ENCODE peak calls at places on chromosomes 5 and 9, in nine cellular contexts. I is AG04450, V is ovary, K is cardiac muscle cell, D is B cell, Z is dorsolateral prefrontal cortex, X is neural crest cell, Q is BJ, J is GM13977. Y is an unnamed sample.

GRCh38 chr5:111747336-111747735 is 9.7 kb downstream of the NREP start:
- DNase-seq in Z (no peak), Q (no peak), K (no peak), X (no peak), J (no peak), I (no peak), D (no peak), V (no peak), Y (no peak)

GRCh38 chr5:120552638-120553037 is 88.5 kb downstream of the PRR16 start:
- DNase-seq in J (no peak), X (no peak), D (no peak), Z (no peak), Q (no peak), K (no peak), I (no peak), V (no peak), Y (no peak)

GRCh38 chr5:31987985-31988710 is 186.0 kb downstream of the GOLPH3 start:
- DNase-seq in V (no peak), I (peak), D (no peak), X (no peak), Z (no peak), Q (peak), K (no peak), J (no peak), Y (no peak)

GRCh38 chr5:74013222-74013621 is 387.2 kb downstream of the ARHGEF28 start:
- DNase-seq in K (no peak), D (no peak), J (no peak), Z (no peak), V (no peak), X (no peak), Q (no peak), I (no peak), Y (no peak)

GRCh38 chr5:35855221-35855620 is 1.5 kb upstream of the IL7R start:
- DNase-seq in J (no peak), K (no peak), Z (no peak), I (no peak), V (no peak), Q (no peak), D (no peak), X (no peak), Y (no peak)

GRCh38 chr5:153813871-153814270 is 224.8 kb downstream of the FAM114A2 start:
- DNase-seq in V (no peak), D (no peak), Z (no peak), I (no peak), K (no peak), X (no peak), J (no peak), Q (no peak), Y (no peak)

GRCh38 chr5:179368016-179368805 is 22.9 kb upstream of the ADAMTS2 start:
- DNase-seq in D (peak), V (no peak), K (no peak), Z (no peak), Q (no peak), I (no peak), X (no peak), J (no peak), Y (no peak)

GRCh38 chr5:181271081-181271480 is 10.1 kb upstream of the TRIM52 start:
- DNase-seq in J (no peak), I (no peak), Q (no peak), K (no peak), Z (no peak), D (no peak), V (no peak), X (no peak), Y (no peak)

GRCh38 chr9:83979812-83980394 is at the start of gene HNRNPK:
- DNase-seq in Q (peak), V (peak), X (peak), K (peak), J (peak), Z (peak), I (peak), D (peak), Y (peak)

GRCh38 chr9:130932220-130933069 is 6.6 kb downstream of the FIBCD1 start:
- DNase-seq in D (no peak), K (peak), V (peak), Z (no peak), X (no peak), I (no peak), Q (no peak), J (no peak), Y (peak)
- TF ChIP-seq CTCF in D (no peak), K (peak), V (no peak), Z (no peak), X (peak), I (peak), Q (peak), J (no peak), Y (no peak)

GRCh38 chr9:120712539-120713031 is 1.7 kb downstream of the MEGF9 start:
- DNase-seq in X (no peak), V (no peak), Z (no peak), J (no peak), I (no peak), D (no peak), K (no peak), Q (no peak), Y (no peak)

GRCh38 chr9:120714088-120714845 is at the start of gene MEGF9:
- DNase-seq in Q (peak), K (peak), J (peak), V (peak), D (peak), X (peak), Z (peak), I (peak), Y (peak)

GRCh38 chr9:120714846-120715231 is 569 bp upstream of the MEGF9 start:
- DNase-seq in X (peak), K (no peak), I (no peak), J (no peak), Q (no peak), Z (no peak), D (no peak), V (no peak), Y (peak)

GRCh38 chr9:120711841-120712538 is 2.3 kb downstream of the MEGF9 start:
- DNase-seq in K (no peak), J (no peak), D (no peak), Q (no peak), V (no peak), X (no peak), Z (no peak), I (no peak), Y (no peak)

DNA sequence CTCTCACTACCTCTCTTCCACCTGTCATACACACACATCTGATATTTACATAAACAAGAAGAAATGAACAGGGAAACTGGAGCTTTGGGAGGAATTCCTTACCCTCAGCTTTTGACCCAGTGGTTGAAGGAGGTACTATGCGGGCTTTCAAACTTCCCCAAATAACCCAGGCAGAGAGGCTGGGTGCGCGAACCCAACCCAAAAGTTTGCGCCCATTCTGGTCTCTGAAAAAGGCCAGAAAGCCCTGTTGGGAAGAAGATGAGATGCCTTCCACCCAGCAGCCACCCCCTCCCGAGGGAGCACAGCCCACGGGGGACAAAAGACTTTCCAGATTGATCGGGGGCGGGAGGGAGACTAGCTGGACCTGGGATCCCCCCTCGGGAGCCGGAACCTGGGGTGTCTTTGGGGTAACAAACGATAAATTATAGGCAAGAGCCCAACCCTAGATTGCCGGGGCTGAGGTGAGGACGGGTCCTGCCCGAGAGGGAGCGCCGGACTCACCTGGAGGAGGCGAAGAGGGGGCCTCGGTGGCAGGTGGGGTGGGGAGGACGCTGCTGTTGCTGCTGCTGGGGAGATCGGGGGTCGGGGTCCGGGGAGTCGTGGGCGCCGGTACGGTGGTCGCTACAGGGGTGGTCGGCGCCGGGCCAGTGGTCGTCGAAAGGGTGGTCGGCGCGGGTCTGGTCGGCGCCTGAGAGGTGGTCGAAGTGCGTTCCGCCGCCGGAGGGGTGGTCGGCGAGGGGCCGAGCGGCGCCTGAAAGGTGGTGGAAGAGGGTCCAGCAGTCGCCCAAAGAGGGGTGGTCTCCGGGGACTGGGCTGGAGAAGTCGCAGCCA is 798 bp downstream of the MEGF9 start:
- DNase-seq in V (peak), Z (peak), D (peak), J (peak), K (no peak), Q (no peak), X (peak), I (no peak), Y (no peak)
- TF ChIP-seq CTCF in V (no peak), Z (peak), D (no peak), J (no peak), K (no peak), Q (peak), X (peak), I (no peak), Y (no peak)

DNA sequence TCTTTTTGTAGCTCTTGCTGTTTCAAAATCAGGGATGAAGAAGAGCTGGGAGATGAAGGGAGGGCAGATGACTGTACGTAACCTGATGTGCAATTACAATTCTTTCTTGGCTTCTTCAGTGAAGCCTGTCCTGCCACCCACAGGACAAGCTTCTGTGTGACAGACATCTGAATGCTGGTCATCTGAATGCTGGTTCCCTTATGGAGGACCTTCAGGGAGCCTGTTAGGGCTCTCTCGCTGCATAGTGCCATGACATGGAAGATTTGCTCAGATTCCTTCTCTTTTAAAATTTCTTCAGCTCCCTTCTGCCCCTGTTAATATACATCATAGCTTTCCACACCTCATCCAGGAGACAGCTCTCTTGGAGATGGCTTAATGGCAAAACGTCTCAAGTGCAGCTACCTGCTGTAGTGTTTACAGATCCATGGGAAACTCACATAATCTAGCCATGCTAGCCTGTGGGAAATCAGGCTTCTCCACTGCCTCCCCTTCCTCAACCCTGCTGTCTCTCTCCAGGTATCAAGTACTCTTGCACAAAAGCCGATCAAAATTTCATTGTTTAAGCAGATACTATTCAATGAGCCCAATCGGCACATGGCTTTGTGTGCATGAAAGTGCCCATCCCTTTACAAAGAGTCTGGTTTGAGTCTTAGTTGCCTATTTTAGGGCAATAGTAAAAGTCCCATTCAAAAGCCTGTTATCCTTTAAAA is 134.6 kb downstream of the RAB3C start:
- DNase-seq in Z (no peak), X (no peak), V (no peak), Q (no peak), D (no peak), K (no peak), I (no peak), J (no peak), Y (no peak)
- TF ChIP-seq CTCF in Z (no peak), X (no peak), V (no peak), Q (no peak), D (no peak), K (no peak), I (no peak), J (peak), Y (no peak)

GRCh38 chr5:109688999-109689739 is 558 bp upstream of the MAN2A1 start:
- DNase-seq in V (peak), I (peak), D (peak), J (peak), Q (peak), K (peak), X (no peak), Z (peak), Y (peak)
- TF ChIP-seq CTCF in V (no peak), I (no peak), D (no peak), J (no peak), Q (no peak), K (peak), X (no peak), Z (peak), Y (no peak)

GRCh38 chr5:28391277-28391676 is 1352.9 kb upstream of the CDH9 start:
- DNase-seq in K (no peak), X (no peak), Q (no peak), D (no peak), V (no peak), J (no peak), Z (no peak), I (no peak), Y (no peak)

GRCh38 chr5:28388428-28388827 is 1350.0 kb upstream of the CDH9 start:
- DNase-seq in V (no peak), J (no peak), Q (no peak), I (no peak), D (no peak), K (no peak), X (no peak), Z (no peak), Y (no peak)

GRCh38 chr5:28390341-28390740 is 1352.0 kb upstream of the CDH9 start:
- DNase-seq in Q (no peak), X (no peak), V (no peak), D (no peak), Z (no peak), I (no peak), K (no peak), J (no peak), Y (no peak)
- TF ChIP-seq CTCF in Q (no peak), X (no peak), V (no peak), D (no peak), Z (no peak), I (no peak), K (no peak), J (no peak), Y (no peak)

GRCh38 chr9:128625391-128626145 is 31.1 kb downstream of the DYNC2I2 start:
- DNase-seq in K (no peak), Z (no peak), Q (no peak), D (no peak), J (no peak), X (no peak), V (peak), I (no peak), Y (no peak)
- TF ChIP-seq CTCF in K (no peak), Z (no peak), Q (no peak), D (no peak), J (no peak), X (no peak), V (no peak), I (no peak), Y (no peak)

GRCh38 chr9:134210511-134210907 is 46.1 kb upstream of the RNU6ATAC start:
- DNase-seq in Q (no peak), K (no peak), D (no peak), I (no peak), J (no peak), V (no peak), X (no peak), Z (no peak), Y (no peak)
- TF ChIP-seq CTCF in Q (no peak), K (no peak), D (no peak), I (no peak), J (no peak), V (no peak), X (no peak), Z (no peak), Y (no peak)

GRCh38 chr5:135989686-135990085 is 34.9 kb upstream of the LECT2 start:
- DNase-seq in D (no peak), V (no peak), J (no peak), X (no peak), K (no peak), I (no peak), Q (no peak), Z (no peak), Y (no peak)
- TF ChIP-seq CTCF in D (no peak), V (no peak), J (no peak), X (no peak), K (no peak), I (no peak), Q (no peak), Z (no peak), Y (no peak)

DNA sequence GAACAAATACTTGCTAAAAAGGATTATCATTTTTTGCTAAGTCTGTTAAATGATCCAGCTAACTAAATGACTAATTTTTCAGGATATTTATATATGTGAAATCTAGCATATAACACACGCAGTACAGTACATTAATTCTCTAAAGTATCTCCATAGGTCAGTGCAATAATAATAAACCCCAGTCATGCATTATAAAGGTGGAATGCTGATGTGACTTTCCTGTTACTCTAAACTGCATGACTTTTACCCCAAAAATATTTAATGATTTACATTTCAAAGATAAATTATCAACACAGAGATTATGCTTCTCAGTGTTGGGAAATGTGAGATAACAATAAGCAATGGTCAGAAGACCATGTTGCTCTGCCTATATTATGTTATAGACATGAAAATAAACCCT is 34.2 kb upstream of the PAM start:
- DNase-seq in V (no peak), Z (no peak), I (peak), K (no peak), J (no peak), X (no peak), D (no peak), Q (no peak), Y (no peak)
- TF ChIP-seq CTCF in V (no peak), Z (no peak), I (no peak), K (no peak), J (no peak), X (no peak), D (no peak), Q (no peak), Y (no peak)

GRCh38 chr9:36407122-36407723 is 7.2 kb upstream of the RNF38 start:
- DNase-seq in V (peak), X (peak), Q (no peak), Z (peak), K (peak), D (peak), J (peak), I (no peak), Y (peak)
- TF ChIP-seq CTCF in V (peak), X (peak), Q (peak), Z (peak), K (peak), D (peak), J (peak), I (peak), Y (peak)